ENCODE peak calls at places on chromosome 5, in four cellular contexts. One of them, this sample, is unnamed.

GRCh38 chr5:20678814-20679298 is 690.9 kb upstream of the CDH18 start:
- DNase-seq in HCT116: no peak
- DNase-seq in K562: no peak
- DNase-seq in HepG2: no peak
- DNase-seq in this sample: peak; percentile 79

GRCh38 chr5:45695680-45696093 is 493 bp downstream of the HCN1 start:
- DNase-seq in HCT116: no peak
- DNase-seq in K562: no peak
- DNase-seq in HepG2: no peak
- DNase-seq in this sample: no peak

GRCh38 chr5:75839547-75839946 is 122.3 kb upstream of the POC5 start:
- DNase-seq in HCT116: no peak
- DNase-seq in K562: no peak
- DNase-seq in HepG2: no peak
- DNase-seq in this sample: no peak

GRCh38 chr5:6644841-6645240 is 11.6 kb downstream of the SRD5A1 start:
- DNase-seq in HCT116: no peak
- DNase-seq in K562: no peak
- DNase-seq in HepG2: no peak
- DNase-seq in this sample: no peak

GRCh38 chr5:68757813-68758212 is 336.0 kb upstream of the SLC30A5 start:
- DNase-seq in HCT116: no peak
- DNase-seq in K562: no peak
- DNase-seq in HepG2: no peak
- DNase-seq in this sample: no peak

GRCh38 chr5:103259705-103260355 is 1.3 kb downstream of the MACIR start:
- DNase-seq in HCT116: no peak
- DNase-seq in K562: no peak
- DNase-seq in HepG2: peak; percentile 19
- DNase-seq in this sample: no peak

GRCh38 chr5:124869481-124870033 is 123.1 kb upstream of the ZNF608 start:
- DNase-seq in HCT116: no peak
- DNase-seq in K562: no peak
- DNase-seq in HepG2: no peak
- DNase-seq in this sample: no peak

GRCh38 chr5:132086277-132086794 is 12.7 kb downstream of the CSF2 start:
- DNase-seq in HCT116: no peak
- DNase-seq in K562: peak; percentile 53
- DNase-seq in HepG2: no peak
- DNase-seq in this sample: no peak

GRCh38 chr5:113293068-113293571 is 141.7 kb downstream of the TSSK1B start:
- DNase-seq in HCT116: no peak
- DNase-seq in K562: no peak
- DNase-seq in HepG2: no peak
- DNase-seq in this sample: no peak

GRCh38 chr5:1754531-1755220 is 45.0 kb downstream of the MRPL36 start:
- DNase-seq in HCT116: no peak
- DNase-seq in K562: no peak
- DNase-seq in HepG2: no peak
- DNase-seq in this sample: no peak

GRCh38 chr5:135169753-135170152 is 135.7 kb upstream of the PITX1 start:
- DNase-seq in HCT116: no peak
- DNase-seq in K562: no peak
- DNase-seq in HepG2: no peak
- DNase-seq in this sample: no peak

GRCh38 chr5:60652206-60652605 is 47.8 kb downstream of the DEPDC1B start:
- DNase-seq in HCT116: no peak
- DNase-seq in K562: peak; percentile 23
- DNase-seq in HepG2: no peak
- DNase-seq in this sample: no peak

GRCh38 chr5:62138607-62139006 is 167.4 kb upstream of the KIF2A start:
- DNase-seq in HCT116: no peak
- DNase-seq in K562: no peak
- DNase-seq in HepG2: no peak
- DNase-seq in this sample: no peak

GRCh38 chr5:115571441-115571878 is 26.9 kb upstream of the FEM1C start:
- DNase-seq in HCT116: no peak
- DNase-seq in K562: no peak
- DNase-seq in HepG2: no peak
- DNase-seq in this sample: no peak

GRCh38 chr5:68424799-68425537 is 209.4 kb downstream of the PIK3R1 start:
- DNase-seq in HCT116: peak; percentile 13
- DNase-seq in K562: no peak
- DNase-seq in HepG2: no peak
- DNase-seq in this sample: no peak

GRCh38 chr5:12320331-12320730 is 416.1 kb upstream of the CTNND2 start:
- DNase-seq in HCT116: no peak
- DNase-seq in K562: no peak
- DNase-seq in HepG2: no peak
- DNase-seq in this sample: no peak

GRCh38 chr5:60633336-60633735 is 66.6 kb downstream of the DEPDC1B start:
- DNase-seq in HCT116: no peak
- DNase-seq in K562: no peak
- DNase-seq in HepG2: no peak
- DNase-seq in this sample: no peak

GRCh38 chr5:178348356-178349146 is 115.9 kb upstream of the PHYKPL start:
- DNase-seq in HCT116: no peak
- DNase-seq in K562: no peak
- DNase-seq in HepG2: no peak
- DNase-seq in this sample: no peak

GRCh38 chr5:37132646-37133045 is 116.5 kb downstream of the CPLANE1 start:
- DNase-seq in HCT116: no peak
- DNase-seq in K562: no peak
- DNase-seq in HepG2: no peak
- DNase-seq in this sample: no peak

GRCh38 chr5:43227655-43228054 is 35.6 kb downstream of the NIM1K start:
- DNase-seq in HCT116: peak; percentile 47
- DNase-seq in K562: peak; percentile 42
- DNase-seq in HepG2: peak; percentile 46
- DNase-seq in this sample: no peak

GRCh38 chr5:1846583-1846982 is 36.1 kb downstream of the IRX4 start:
- DNase-seq in HCT116: no peak
- DNase-seq in K562: no peak
- DNase-seq in HepG2: no peak
- DNase-seq in this sample: no peak

GRCh38 chr5:147407094-147407681 is 102.7 kb downstream of the DPYSL3 start:
- DNase-seq in HCT116: no peak
- DNase-seq in K562: no peak
- DNase-seq in HepG2: no peak
- DNase-seq in this sample: no peak

GRCh38 chr5:78605611-78606010 is 43.0 kb downstream of the LHFPL2 start:
- DNase-seq in HCT116: no peak
- DNase-seq in K562: no peak
- DNase-seq in HepG2: no peak
- DNase-seq in this sample: no peak

GRCh38 chr5:169088032-169088726 is 212.8 kb downstream of the SLIT3 start:
- DNase-seq in HCT116: no peak
- DNase-seq in K562: no peak
- DNase-seq in HepG2: no peak
- DNase-seq in this sample: no peak

GRCh38 chr5:90290648-90291047 is 118.9 kb downstream of the CETN3 start:
- DNase-seq in HCT116: no peak
- DNase-seq in K562: no peak
- DNase-seq in HepG2: no peak
- DNase-seq in this sample: no peak

DNA sequence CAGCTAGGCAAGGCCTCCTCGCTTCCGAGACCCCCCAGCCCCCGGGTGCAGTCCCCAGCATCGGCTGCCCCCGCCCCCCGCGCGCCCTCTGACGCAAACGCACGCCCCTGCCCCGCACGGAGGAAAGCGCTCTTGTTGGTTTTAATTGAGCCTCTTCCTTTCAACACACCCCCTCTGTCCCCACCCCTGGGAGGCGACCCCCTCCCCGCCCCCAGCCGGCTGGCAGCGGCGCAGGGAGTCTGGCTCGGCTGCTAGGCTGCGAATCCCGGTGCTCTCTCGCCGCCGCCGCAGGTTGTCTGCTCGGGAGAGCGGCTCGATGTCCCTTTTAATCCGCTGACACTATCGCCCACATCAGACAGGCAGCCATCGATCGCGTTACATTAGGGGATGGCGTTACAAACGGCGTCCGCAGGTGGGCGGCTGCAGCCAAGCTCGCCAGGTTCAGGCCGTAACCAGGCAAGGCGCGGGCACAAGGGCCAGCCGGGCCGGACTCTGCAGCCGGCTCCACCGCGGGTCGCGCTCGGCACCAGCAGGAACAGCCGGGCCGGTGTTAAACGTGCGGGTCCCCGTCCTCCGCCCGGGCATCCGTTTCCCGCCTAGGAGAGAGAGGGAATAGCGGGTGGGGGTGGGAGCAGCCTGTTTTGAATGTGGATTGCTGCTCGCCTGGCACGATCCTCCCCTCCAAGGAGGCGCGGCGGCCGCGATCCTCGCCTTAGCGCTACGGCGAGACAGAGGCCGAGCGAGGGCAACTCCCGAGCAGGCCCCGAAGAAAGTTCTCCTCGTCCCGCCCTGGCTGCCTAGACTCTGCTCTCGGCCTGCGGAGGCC is 1.2 kb downstream of the NR2F1-AS1 start:
- DNase-seq in HCT116: no peak
- DNase-seq in K562: no peak
- DNase-seq in HepG2: no peak
- DNase-seq in this sample: no peak
- TF ChIP-seq TCF7L2 in HCT116: no peak
- TF ChIP-seq TCF7L2 in K562: no peak
- TF ChIP-seq TCF7L2 in HepG2: no peak
- TF ChIP-seq TCF7L2 in this sample: no peak

DNA sequence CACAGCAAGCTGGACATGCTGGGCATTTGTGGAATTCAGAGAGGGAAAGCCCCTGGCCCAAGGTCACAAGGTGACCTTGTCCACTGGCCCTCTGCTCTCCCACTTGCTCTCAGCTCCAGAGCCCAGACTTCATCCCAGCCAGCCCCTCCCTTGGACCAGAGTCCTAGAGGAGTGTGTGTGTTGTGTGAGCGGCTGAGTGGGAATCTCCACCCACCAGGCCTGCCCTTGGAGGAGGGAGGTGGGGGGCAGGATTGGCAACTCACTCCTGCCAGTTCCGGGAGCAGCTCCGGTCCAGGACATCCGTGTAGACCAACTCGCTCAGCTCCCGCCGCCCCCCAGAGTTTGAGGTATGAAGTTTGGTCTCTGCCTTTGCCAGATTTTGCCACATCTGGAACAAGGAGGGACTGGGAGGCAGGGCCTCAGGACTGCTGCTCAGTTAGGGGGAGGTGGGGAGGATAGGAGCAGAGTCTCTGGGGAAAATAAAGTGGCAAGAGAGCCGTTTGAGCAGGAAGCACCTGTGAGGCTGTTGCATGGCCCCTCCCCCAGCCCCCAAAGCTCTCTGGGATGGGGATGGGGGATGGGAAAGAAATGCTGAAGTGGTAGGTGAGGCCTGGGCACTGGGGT is 1.4 kb downstream of the MZB1 start:
- DNase-seq in HCT116: no peak
- DNase-seq in K562: no peak
- DNase-seq in HepG2: peak; percentile 63
- DNase-seq in this sample: no peak
- TF ChIP-seq POLR2AphosphoS5 in HCT116: no peak
- TF ChIP-seq POLR2AphosphoS5 in K562: no peak
- TF ChIP-seq POLR2AphosphoS5 in HepG2: peak; percentile 25
- TF ChIP-seq POLR2AphosphoS5 in this sample: no peak

GRCh38 chr5:142540774-142541466 is 145.0 kb downstream of the FGF1 start:
- DNase-seq in HCT116: no peak
- DNase-seq in K562: no peak
- DNase-seq in HepG2: no peak
- DNase-seq in this sample: no peak
- H3K4me3 ChIP-seq in HCT116: no peak overlapping the region
- H3K4me3 ChIP-seq in K562: no peak overlapping the region
- H3K4me3 ChIP-seq in HepG2: no peak overlapping the region
- H3K4me3 ChIP-seq in this sample: no peak overlapping the region

GRCh38 chr5:150234606-150235547 is 45.0 kb downstream of the SLC6A7 start:
- DNase-seq in HCT116: no peak
- DNase-seq in K562: no peak
- DNase-seq in HepG2: no peak
- DNase-seq in this sample: no peak
- TF ChIP-seq TCF7L2 in HCT116: no peak
- TF ChIP-seq TCF7L2 in K562: no peak
- TF ChIP-seq TCF7L2 in HepG2: no peak
- TF ChIP-seq TCF7L2 in this sample: no peak

DNA sequence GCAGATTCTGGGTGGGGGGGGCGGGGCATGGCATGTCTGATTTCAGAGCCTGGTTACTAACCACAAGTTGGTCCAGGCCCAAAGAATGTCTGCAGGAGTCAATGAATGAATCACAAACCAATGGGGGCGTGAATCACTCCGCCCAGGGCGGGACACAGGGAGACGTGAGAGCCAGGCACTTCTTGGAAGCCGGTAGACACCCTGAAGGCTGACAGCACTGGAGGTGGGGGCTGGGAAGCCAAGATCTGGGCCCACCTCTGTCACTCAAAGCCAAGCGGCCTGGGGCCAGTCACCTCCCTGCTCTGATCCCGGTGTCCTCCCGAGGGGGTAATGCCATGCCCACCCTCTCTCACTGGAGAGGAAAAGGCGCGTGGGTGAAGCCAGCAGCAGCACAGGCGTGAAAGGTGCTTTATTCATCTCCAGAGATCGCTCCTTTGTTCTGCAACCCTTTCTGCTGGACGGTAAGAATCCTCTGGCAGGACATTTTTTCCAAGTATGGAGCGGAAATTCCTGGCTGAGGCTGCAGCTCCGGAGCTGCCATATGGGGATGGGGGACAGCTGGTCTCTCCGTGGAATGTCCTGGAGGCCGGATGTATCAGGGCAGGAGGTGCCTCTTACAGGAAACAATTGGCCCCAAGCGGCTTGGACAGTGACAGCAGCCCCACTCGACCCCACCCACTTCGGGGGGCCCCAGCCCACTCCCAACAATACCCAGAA is 85.0 kb downstream of the STK10 start:
- DNase-seq in HCT116: peak; percentile 64
- DNase-seq in K562: peak; percentile 61
- DNase-seq in HepG2: no peak
- DNase-seq in this sample: peak; percentile 47
- TF ChIP-seq POLR2AphosphoS5 in HCT116: peak; percentile 50
- TF ChIP-seq POLR2AphosphoS5 in K562: no peak
- TF ChIP-seq POLR2AphosphoS5 in HepG2: no peak
- TF ChIP-seq POLR2AphosphoS5 in this sample: no peak

GRCh38 chr5:128002420-128002819 is 81.1 kb upstream of the SLC12A2 start:
- DNase-seq in HCT116: no peak
- DNase-seq in K562: no peak
- DNase-seq in HepG2: no peak
- DNase-seq in this sample: no peak

GRCh38 chr5:127997131-127997775 is 86.3 kb upstream of the SLC12A2 start:
- DNase-seq in HCT116: no peak
- DNase-seq in K562: no peak
- DNase-seq in HepG2: no peak
- DNase-seq in this sample: no peak

GRCh38 chr5:127995556-127995955 is 88.0 kb upstream of the SLC12A2 start:
- DNase-seq in HCT116: no peak
- DNase-seq in K562: no peak
- DNase-seq in HepG2: no peak
- DNase-seq in this sample: no peak

GRCh38 chr5:127999909-128000308 is 83.7 kb upstream of the SLC12A2 start:
- DNase-seq in HCT116: no peak
- DNase-seq in K562: no peak
- DNase-seq in HepG2: no peak
- DNase-seq in this sample: no peak

GRCh38 chr5:127998950-127999349 is 84.6 kb upstream of the SLC12A2 start:
- DNase-seq in HCT116: no peak
- DNase-seq in K562: no peak
- DNase-seq in HepG2: no peak
- DNase-seq in this sample: no peak
- H3K4me3 ChIP-seq in HCT116: no peak overlapping the region
- H3K4me3 ChIP-seq in K562: no peak overlapping the region
- H3K4me3 ChIP-seq in HepG2: no peak overlapping the region
- H3K4me3 ChIP-seq in this sample: no peak overlapping the region

GRCh38 chr5:25458628-25459027 is 813.9 kb upstream of the CDH10 start:
- DNase-seq in HCT116: no peak
- DNase-seq in K562: peak; percentile 6
- DNase-seq in HepG2: no peak
- DNase-seq in this sample: no peak
- TF ChIP-seq TCF7L2 in HCT116: no peak
- TF ChIP-seq TCF7L2 in K562: no peak
- TF ChIP-seq TCF7L2 in HepG2: no peak
- TF ChIP-seq TCF7L2 in this sample: no peak

This sample was measured in Panc1.